ENCODE peak calls at places on chromosomes 2 and 18, in ten cellular contexts. One of them, this sample, is unnamed.

GRCh38 chr2:53939656-53940055 is 31.1 kb downstream of the PSME4 start:
- DNase-seq in mucosa of gallbladder: no peak
- DNase-seq in lower lobe of right lung: no peak
- DNase-seq in endothelial cell: no peak
- DNase-seq in HuH-7: no peak
- DNase-seq in CD4-positive, alpha-beta T cell: no peak
- DNase-seq in neural crest cell: no peak
- DNase-seq in upper lobe of right lung: no peak
- DNase-seq in cardiac muscle cell: no peak
- DNase-seq in T-helper 2 cell: no peak
- DNase-seq in this sample: no peak

GRCh38 chr2:200136655-200137054 is 169.8 kb upstream of the SPATS2L start:
- DNase-seq in T-helper 2 cell: no peak
- DNase-seq in neural crest cell: no peak
- DNase-seq in CD4-positive, alpha-beta T cell: no peak
- DNase-seq in HuH-7: no peak
- DNase-seq in endothelial cell: no peak
- DNase-seq in mucosa of gallbladder: no peak
- DNase-seq in cardiac muscle cell: no peak
- DNase-seq in upper lobe of right lung: no peak
- DNase-seq in lower lobe of right lung: no peak
- DNase-seq in this sample: no peak

GRCh38 chr2:74448771-74449170 is 6.1 kb upstream of the INO80B start:
- DNase-seq in T-helper 2 cell: no peak
- DNase-seq in upper lobe of right lung: no peak
- DNase-seq in lower lobe of right lung: no peak
- DNase-seq in mucosa of gallbladder: no peak
- DNase-seq in CD4-positive, alpha-beta T cell: no peak
- DNase-seq in neural crest cell: no peak
- DNase-seq in endothelial cell: no peak
- DNase-seq in cardiac muscle cell: no peak
- DNase-seq in HuH-7: no peak
- DNase-seq in this sample: no peak

GRCh38 chr2:240565267-240566202 is 2.7 kb upstream of the RNPEPL1 start:
- DNase-seq in upper lobe of right lung: peak
- DNase-seq in mucosa of gallbladder: peak
- DNase-seq in HuH-7: peak
- DNase-seq in lower lobe of right lung: peak
- DNase-seq in endothelial cell: peak
- DNase-seq in T-helper 2 cell: peak
- DNase-seq in neural crest cell: no peak
- DNase-seq in cardiac muscle cell: peak
- DNase-seq in CD4-positive, alpha-beta T cell: peak
- DNase-seq in this sample: peak

GRCh38 chr2:146388757-146389156 is 1456.1 kb upstream of the ACVR2A start:
- DNase-seq in neural crest cell: no peak
- DNase-seq in endothelial cell: no peak
- DNase-seq in cardiac muscle cell: peak
- DNase-seq in upper lobe of right lung: no peak
- DNase-seq in mucosa of gallbladder: no peak
- DNase-seq in CD4-positive, alpha-beta T cell: no peak
- DNase-seq in lower lobe of right lung: no peak
- DNase-seq in T-helper 2 cell: no peak
- DNase-seq in HuH-7: no peak
- DNase-seq in this sample: no peak

GRCh38 chr2:202251494-202251893 is 13.1 kb upstream of the SUMO1 start:
- DNase-seq in cardiac muscle cell: peak
- DNase-seq in T-helper 2 cell: no peak
- DNase-seq in HuH-7: no peak
- DNase-seq in upper lobe of right lung: no peak
- DNase-seq in CD4-positive, alpha-beta T cell: no peak
- DNase-seq in mucosa of gallbladder: no peak
- DNase-seq in lower lobe of right lung: no peak
- DNase-seq in neural crest cell: no peak
- DNase-seq in endothelial cell: no peak
- DNase-seq in this sample: no peak

GRCh38 chr2:128368437-128369125 is 49.9 kb upstream of the HS6ST1 start:
- DNase-seq in neural crest cell: no peak
- DNase-seq in endothelial cell: no peak
- DNase-seq in upper lobe of right lung: peak
- DNase-seq in T-helper 2 cell: no peak
- DNase-seq in mucosa of gallbladder: no peak
- DNase-seq in lower lobe of right lung: no peak
- DNase-seq in CD4-positive, alpha-beta T cell: no peak
- DNase-seq in cardiac muscle cell: no peak
- DNase-seq in HuH-7: no peak
- DNase-seq in this sample: peak

GRCh38 chr2:240139666-240140393 is 628 bp downstream of the OTOS start:
- DNase-seq in mucosa of gallbladder: no peak
- DNase-seq in cardiac muscle cell: no peak
- DNase-seq in upper lobe of right lung: peak
- DNase-seq in HuH-7: no peak
- DNase-seq in neural crest cell: no peak
- DNase-seq in endothelial cell: no peak
- DNase-seq in CD4-positive, alpha-beta T cell: no peak
- DNase-seq in lower lobe of right lung: peak
- DNase-seq in T-helper 2 cell: no peak
- DNase-seq in this sample: no peak

GRCh38 chr2:106160786-106161261 is 33.3 kb downstream of the UXS1 start:
- DNase-seq in lower lobe of right lung: no peak
- DNase-seq in mucosa of gallbladder: no peak
- DNase-seq in neural crest cell: no peak
- DNase-seq in cardiac muscle cell: no peak
- DNase-seq in T-helper 2 cell: no peak
- DNase-seq in endothelial cell: no peak
- DNase-seq in upper lobe of right lung: no peak
- DNase-seq in HuH-7: no peak
- DNase-seq in CD4-positive, alpha-beta T cell: peak
- DNase-seq in this sample: no peak

GRCh38 chr2:102063360-102063947 is 71.7 kb downstream of the IL1R2 start:
- DNase-seq in upper lobe of right lung: peak
- DNase-seq in mucosa of gallbladder: peak
- DNase-seq in lower lobe of right lung: peak
- DNase-seq in cardiac muscle cell: peak
- DNase-seq in HuH-7: no peak
- DNase-seq in CD4-positive, alpha-beta T cell: no peak
- DNase-seq in T-helper 2 cell: no peak
- DNase-seq in endothelial cell: no peak
- DNase-seq in neural crest cell: no peak
- DNase-seq in this sample: peak

GRCh38 chr2:176473177-176473576 is 203.9 kb downstream of the MTX2 start:
- DNase-seq in cardiac muscle cell: peak
- DNase-seq in HuH-7: no peak
- DNase-seq in lower lobe of right lung: no peak
- DNase-seq in endothelial cell: no peak
- DNase-seq in neural crest cell: no peak
- DNase-seq in CD4-positive, alpha-beta T cell: no peak
- DNase-seq in T-helper 2 cell: no peak
- DNase-seq in mucosa of gallbladder: no peak
- DNase-seq in upper lobe of right lung: no peak
- DNase-seq in this sample: peak

GRCh38 chr18:44702594-44702993 is 21.9 kb downstream of the SETBP1 start:
- DNase-seq in lower lobe of right lung: no peak
- DNase-seq in CD4-positive, alpha-beta T cell: no peak
- DNase-seq in endothelial cell: no peak
- DNase-seq in HuH-7: no peak
- DNase-seq in cardiac muscle cell: no peak
- DNase-seq in mucosa of gallbladder: no peak
- DNase-seq in T-helper 2 cell: no peak
- DNase-seq in upper lobe of right lung: no peak
- DNase-seq in neural crest cell: no peak
- DNase-seq in this sample: no peak

GRCh38 chr18:72830109-72830508 is 37.7 kb downstream of the NETO1 start:
- DNase-seq in upper lobe of right lung: no peak
- DNase-seq in lower lobe of right lung: no peak
- DNase-seq in endothelial cell: peak
- DNase-seq in CD4-positive, alpha-beta T cell: no peak
- DNase-seq in T-helper 2 cell: no peak
- DNase-seq in HuH-7: no peak
- DNase-seq in mucosa of gallbladder: peak
- DNase-seq in neural crest cell: peak
- DNase-seq in cardiac muscle cell: no peak
- DNase-seq in this sample: no peak

GRCh38 chr2:229344151-229344551 is 73.1 kb upstream of the PID1 start:
- DNase-seq in T-helper 2 cell: no peak
- DNase-seq in HuH-7: no peak
- DNase-seq in mucosa of gallbladder: no peak
- DNase-seq in upper lobe of right lung: no peak
- DNase-seq in cardiac muscle cell: peak
- DNase-seq in endothelial cell: no peak
- DNase-seq in CD4-positive, alpha-beta T cell: no peak
- DNase-seq in lower lobe of right lung: no peak
- DNase-seq in neural crest cell: no peak
- DNase-seq in this sample: no peak

GRCh38 chr2:235433860-235434259 is 60.0 kb upstream of the AGAP1 start:
- DNase-seq in lower lobe of right lung: no peak
- DNase-seq in T-helper 2 cell: no peak
- DNase-seq in HuH-7: no peak
- DNase-seq in cardiac muscle cell: peak
- DNase-seq in endothelial cell: no peak
- DNase-seq in neural crest cell: no peak
- DNase-seq in mucosa of gallbladder: peak
- DNase-seq in CD4-positive, alpha-beta T cell: no peak
- DNase-seq in upper lobe of right lung: no peak
- DNase-seq in this sample: no peak

GRCh38 chr2:9020267-9020666 is 16.8 kb upstream of the MBOAT2 start:
- DNase-seq in mucosa of gallbladder: no peak
- DNase-seq in cardiac muscle cell: no peak
- DNase-seq in HuH-7: no peak
- DNase-seq in endothelial cell: no peak
- DNase-seq in lower lobe of right lung: no peak
- DNase-seq in neural crest cell: no peak
- DNase-seq in upper lobe of right lung: no peak
- DNase-seq in T-helper 2 cell: no peak
- DNase-seq in CD4-positive, alpha-beta T cell: no peak
- DNase-seq in this sample: no peak

GRCh38 chr2:161965994-161966393 is 108.0 kb downstream of the DPP4 start:
- DNase-seq in HuH-7: no peak
- DNase-seq in upper lobe of right lung: no peak
- DNase-seq in endothelial cell: no peak
- DNase-seq in T-helper 2 cell: no peak
- DNase-seq in CD4-positive, alpha-beta T cell: no peak
- DNase-seq in neural crest cell: no peak
- DNase-seq in cardiac muscle cell: no peak
- DNase-seq in lower lobe of right lung: no peak
- DNase-seq in mucosa of gallbladder: no peak
- DNase-seq in this sample: no peak

GRCh38 chr2:226641008-226641407 is 158.6 kb downstream of the IRS1 start:
- DNase-seq in T-helper 2 cell: no peak
- DNase-seq in mucosa of gallbladder: no peak
- DNase-seq in HuH-7: no peak
- DNase-seq in cardiac muscle cell: no peak
- DNase-seq in CD4-positive, alpha-beta T cell: no peak
- DNase-seq in lower lobe of right lung: no peak
- DNase-seq in upper lobe of right lung: no peak
- DNase-seq in endothelial cell: no peak
- DNase-seq in neural crest cell: no peak
- DNase-seq in this sample: no peak

GRCh38 chr2:31666878-31667277 is 86.1 kb upstream of the SRD5A2 start:
- DNase-seq in T-helper 2 cell: no peak
- DNase-seq in CD4-positive, alpha-beta T cell: no peak
- DNase-seq in lower lobe of right lung: no peak
- DNase-seq in upper lobe of right lung: no peak
- DNase-seq in neural crest cell: no peak
- DNase-seq in cardiac muscle cell: no peak
- DNase-seq in endothelial cell: no peak
- DNase-seq in HuH-7: no peak
- DNase-seq in mucosa of gallbladder: no peak
- DNase-seq in this sample: no peak

GRCh38 chr2:148546270-148546669 is 98.3 kb upstream of the EPC2 start:
- DNase-seq in T-helper 2 cell: no peak
- DNase-seq in neural crest cell: no peak
- DNase-seq in endothelial cell: no peak
- DNase-seq in mucosa of gallbladder: no peak
- DNase-seq in cardiac muscle cell: peak
- DNase-seq in CD4-positive, alpha-beta T cell: no peak
- DNase-seq in lower lobe of right lung: no peak
- DNase-seq in upper lobe of right lung: no peak
- DNase-seq in HuH-7: no peak
- DNase-seq in this sample: no peak

GRCh38 chr18:73060666-73061270 is 193.0 kb upstream of the NETO1 start:
- DNase-seq in mucosa of gallbladder: no peak
- DNase-seq in T-helper 2 cell: no peak
- DNase-seq in lower lobe of right lung: no peak
- DNase-seq in endothelial cell: no peak
- DNase-seq in CD4-positive, alpha-beta T cell: no peak
- DNase-seq in cardiac muscle cell: no peak
- DNase-seq in HuH-7: no peak
- DNase-seq in neural crest cell: no peak
- DNase-seq in upper lobe of right lung: no peak
- DNase-seq in this sample: no peak

GRCh38 chr2:204274991-204275390 is 270.3 kb upstream of the PARD3B start:
- DNase-seq in mucosa of gallbladder: no peak
- DNase-seq in CD4-positive, alpha-beta T cell: no peak
- DNase-seq in HuH-7: no peak
- DNase-seq in cardiac muscle cell: no peak
- DNase-seq in upper lobe of right lung: no peak
- DNase-seq in endothelial cell: no peak
- DNase-seq in neural crest cell: no peak
- DNase-seq in lower lobe of right lung: no peak
- DNase-seq in T-helper 2 cell: no peak
- DNase-seq in this sample: no peak

GRCh38 chr18:76894947-76895346 is 72.6 kb downstream of the ZNF236 start:
- DNase-seq in T-helper 2 cell: no peak
- DNase-seq in upper lobe of right lung: no peak
- DNase-seq in mucosa of gallbladder: no peak
- DNase-seq in neural crest cell: no peak
- DNase-seq in HuH-7: no peak
- DNase-seq in endothelial cell: no peak
- DNase-seq in cardiac muscle cell: no peak
- DNase-seq in lower lobe of right lung: no peak
- DNase-seq in CD4-positive, alpha-beta T cell: no peak
- DNase-seq in this sample: no peak

GRCh38 chr18:51149605-51150429 is 47.7 kb downstream of the MEX3C start:
- DNase-seq in upper lobe of right lung: no peak
- DNase-seq in cardiac muscle cell: peak
- DNase-seq in endothelial cell: no peak
- DNase-seq in neural crest cell: no peak
- DNase-seq in HuH-7: peak
- DNase-seq in mucosa of gallbladder: no peak
- DNase-seq in lower lobe of right lung: no peak
- DNase-seq in T-helper 2 cell: no peak
- DNase-seq in CD4-positive, alpha-beta T cell: no peak
- DNase-seq in this sample: no peak

GRCh38 chr2:75464348-75464946 is 96.3 kb downstream of the EVA1A start:
- DNase-seq in neural crest cell: no peak
- DNase-seq in HuH-7: no peak
- DNase-seq in upper lobe of right lung: no peak
- DNase-seq in mucosa of gallbladder: no peak
- DNase-seq in endothelial cell: no peak
- DNase-seq in CD4-positive, alpha-beta T cell: no peak
- DNase-seq in cardiac muscle cell: peak
- DNase-seq in lower lobe of right lung: no peak
- DNase-seq in T-helper 2 cell: no peak
- DNase-seq in this sample: no peak

GRCh38 chr2:224946911-224947310 is 95.4 kb downstream of the DOCK10 start:
- DNase-seq in lower lobe of right lung: no peak
- DNase-seq in mucosa of gallbladder: no peak
- DNase-seq in neural crest cell: no peak
- DNase-seq in upper lobe of right lung: no peak
- DNase-seq in HuH-7: no peak
- DNase-seq in CD4-positive, alpha-beta T cell: no peak
- DNase-seq in cardiac muscle cell: peak
- DNase-seq in T-helper 2 cell: no peak
- DNase-seq in endothelial cell: no peak
- DNase-seq in this sample: no peak

GRCh38 chr2:58535994-58536393 is 294.9 kb upstream of the FANCL start:
- DNase-seq in mucosa of gallbladder: no peak
- DNase-seq in HuH-7: no peak
- DNase-seq in lower lobe of right lung: no peak
- DNase-seq in endothelial cell: no peak
- DNase-seq in upper lobe of right lung: no peak
- DNase-seq in T-helper 2 cell: no peak
- DNase-seq in neural crest cell: no peak
- DNase-seq in cardiac muscle cell: no peak
- DNase-seq in CD4-positive, alpha-beta T cell: no peak
- DNase-seq in this sample: no peak

GRCh38 chr2:168336786-168337388 is 89.5 kb upstream of the STK39 start:
- DNase-seq in cardiac muscle cell: no peak
- DNase-seq in CD4-positive, alpha-beta T cell: peak
- DNase-seq in neural crest cell: no peak
- DNase-seq in mucosa of gallbladder: peak
- DNase-seq in upper lobe of right lung: peak
- DNase-seq in HuH-7: peak
- DNase-seq in lower lobe of right lung: peak
- DNase-seq in T-helper 2 cell: no peak
- DNase-seq in endothelial cell: no peak
- DNase-seq in this sample: no peak